ENCODE peak calls at places on chromosomes 5 and 9, in ten cellular contexts. One of them, this sample, is unnamed.

GRCh38 chr5:150155258-150156032 is at the start of gene PDGFRB:
- DNase-seq in IMR-90: peak; percentile 89
- DNase-seq in lower leg skin: peak; percentile 98
- DNase-seq in A549: no peak
- DNase-seq in HCT116: no peak
- DNase-seq in tibial nerve: peak; percentile 94
- DNase-seq in body of pancreas: peak; percentile 52
- DNase-seq in transverse colon: peak; percentile 82
- DNase-seq in Peyer's patch: peak; percentile 71
- DNase-seq in suprapubic skin: peak; percentile 95
- DNase-seq in this sample: peak; percentile 78

GRCh38 chr9:757246-757881 is 84.1 kb upstream of the DMRT1 start:
- DNase-seq in IMR-90: peak; percentile 67
- DNase-seq in lower leg skin: peak; percentile 81
- DNase-seq in A549: peak; percentile 60
- DNase-seq in HCT116: peak; percentile 24
- DNase-seq in tibial nerve: no peak
- DNase-seq in body of pancreas: peak; percentile 43
- DNase-seq in transverse colon: peak; percentile 23
- DNase-seq in Peyer's patch: no peak
- DNase-seq in suprapubic skin: no peak
- DNase-seq in this sample: peak; percentile 45

GRCh38 chr5:52987711-52988329 is 1.3 kb upstream of the ITGA2 start:
- DNase-seq in IMR-90: peak; percentile 68
- DNase-seq in lower leg skin: no peak
- DNase-seq in A549: peak; percentile 53
- DNase-seq in HCT116: peak; percentile 93
- DNase-seq in tibial nerve: no peak
- DNase-seq in body of pancreas: no peak
- DNase-seq in transverse colon: no peak
- DNase-seq in Peyer's patch: no peak
- DNase-seq in suprapubic skin: no peak
- DNase-seq in this sample: no peak

GRCh38 chr9:129221233-129221632 is 43.2 kb upstream of the IER5L start:
- DNase-seq in IMR-90: no peak
- DNase-seq in lower leg skin: no peak
- DNase-seq in A549: no peak
- DNase-seq in HCT116: no peak
- DNase-seq in tibial nerve: no peak
- DNase-seq in body of pancreas: peak; percentile 18
- DNase-seq in transverse colon: no peak
- DNase-seq in Peyer's patch: no peak
- DNase-seq in suprapubic skin: no peak
- DNase-seq in this sample: no peak

GRCh38 chr5:179262126-179262920 is 82.9 kb downstream of the ADAMTS2 start:
- DNase-seq in IMR-90: no peak
- DNase-seq in lower leg skin: peak; percentile 84
- DNase-seq in A549: no peak
- DNase-seq in HCT116: no peak
- DNase-seq in tibial nerve: no peak
- DNase-seq in body of pancreas: no peak
- DNase-seq in transverse colon: peak; percentile 4
- DNase-seq in Peyer's patch: no peak
- DNase-seq in suprapubic skin: no peak
- DNase-seq in this sample: no peak

GRCh38 chr5:163760498-163760897 is 255.1 kb downstream of the MAT2B start:
- DNase-seq in IMR-90: peak; percentile 99
- DNase-seq in lower leg skin: no peak
- DNase-seq in A549: no peak
- DNase-seq in HCT116: no peak
- DNase-seq in tibial nerve: no peak
- DNase-seq in body of pancreas: no peak
- DNase-seq in transverse colon: no peak
- DNase-seq in Peyer's patch: no peak
- DNase-seq in suprapubic skin: no peak
- DNase-seq in this sample: no peak

GRCh38 chr5:135034186-135034962 is at the start of gene PITX1:
- DNase-seq in IMR-90: peak; percentile 69
- DNase-seq in lower leg skin: no peak
- DNase-seq in A549: peak; percentile 70
- DNase-seq in HCT116: peak; percentile 33
- DNase-seq in tibial nerve: no peak
- DNase-seq in body of pancreas: peak; percentile 46
- DNase-seq in transverse colon: peak; percentile 65
- DNase-seq in Peyer's patch: no peak
- DNase-seq in suprapubic skin: no peak
- DNase-seq in this sample: peak; percentile 96

GRCh38 chr9:14766299-14766698 is 43.8 kb upstream of the CER1 start:
- DNase-seq in IMR-90: peak; percentile 3
- DNase-seq in lower leg skin: no peak
- DNase-seq in A549: no peak
- DNase-seq in HCT116: no peak
- DNase-seq in tibial nerve: no peak
- DNase-seq in body of pancreas: no peak
- DNase-seq in transverse colon: no peak
- DNase-seq in Peyer's patch: no peak
- DNase-seq in suprapubic skin: no peak
- DNase-seq in this sample: no peak

GRCh38 chr5:172954277-172954676 is 4.9 kb upstream of the RPL26L1 start:
- DNase-seq in IMR-90: no peak
- DNase-seq in lower leg skin: no peak
- DNase-seq in A549: no peak
- DNase-seq in HCT116: no peak
- DNase-seq in tibial nerve: no peak
- DNase-seq in body of pancreas: no peak
- DNase-seq in transverse colon: no peak
- DNase-seq in Peyer's patch: no peak
- DNase-seq in suprapubic skin: no peak
- DNase-seq in this sample: no peak

GRCh38 chr9:107637421-107638420 is 148.2 kb upstream of the KLF4 start:
- DNase-seq in IMR-90: peak; percentile 98
- DNase-seq in lower leg skin: peak; percentile 98
- DNase-seq in A549: peak; percentile 50
- DNase-seq in HCT116: no peak
- DNase-seq in tibial nerve: peak; percentile 96
- DNase-seq in body of pancreas: peak; percentile 77
- DNase-seq in transverse colon: peak; percentile 80
- DNase-seq in Peyer's patch: peak; percentile 43
- DNase-seq in suprapubic skin: peak; percentile 96
- DNase-seq in this sample: peak; percentile 84

GRCh38 chr9:100014846-100015245 is 84.0 kb downstream of the ERP44 start:
- DNase-seq in IMR-90: no peak
- DNase-seq in lower leg skin: no peak
- DNase-seq in A549: no peak
- DNase-seq in HCT116: no peak
- DNase-seq in tibial nerve: no peak
- DNase-seq in body of pancreas: no peak
- DNase-seq in transverse colon: no peak
- DNase-seq in Peyer's patch: no peak
- DNase-seq in suprapubic skin: no peak
- DNase-seq in this sample: no peak

GRCh38 chr5:111782171-111782570 is 25.2 kb upstream of the NREP start:
- DNase-seq in IMR-90: peak; percentile 25
- DNase-seq in lower leg skin: no peak
- DNase-seq in A549: no peak
- DNase-seq in HCT116: no peak
- DNase-seq in tibial nerve: no peak
- DNase-seq in body of pancreas: no peak
- DNase-seq in transverse colon: no peak
- DNase-seq in Peyer's patch: no peak
- DNase-seq in suprapubic skin: no peak
- DNase-seq in this sample: no peak

GRCh38 chr5:39428639-39429038 is 3.9 kb upstream of the DAB2 start:
- DNase-seq in IMR-90: no peak
- DNase-seq in lower leg skin: no peak
- DNase-seq in A549: no peak
- DNase-seq in HCT116: no peak
- DNase-seq in tibial nerve: no peak
- DNase-seq in body of pancreas: no peak
- DNase-seq in transverse colon: no peak
- DNase-seq in Peyer's patch: no peak
- DNase-seq in suprapubic skin: no peak
- DNase-seq in this sample: no peak

GRCh38 chr9:91954841-91955471 is 4.9 kb upstream of the ROR2 start:
- DNase-seq in IMR-90: peak; percentile 91
- DNase-seq in lower leg skin: no peak
- DNase-seq in A549: peak; percentile 69
- DNase-seq in HCT116: peak; percentile 54
- DNase-seq in tibial nerve: peak; percentile 30
- DNase-seq in body of pancreas: peak; percentile 68
- DNase-seq in transverse colon: peak; percentile 69
- DNase-seq in Peyer's patch: no peak
- DNase-seq in suprapubic skin: no peak
- DNase-seq in this sample: peak; percentile 90

GRCh38 chr5:120457839-120458507 is 6.1 kb upstream of the PRR16 start:
- DNase-seq in IMR-90: peak; percentile 29
- DNase-seq in lower leg skin: peak; percentile 94
- DNase-seq in A549: peak; percentile 63
- DNase-seq in HCT116: peak; percentile 59
- DNase-seq in tibial nerve: peak; percentile 61
- DNase-seq in body of pancreas: peak; percentile 94
- DNase-seq in transverse colon: peak; percentile 81
- DNase-seq in Peyer's patch: peak; percentile 69
- DNase-seq in suprapubic skin: peak; percentile 80
- DNase-seq in this sample: no peak

GRCh38 chr9:26955921-26956886 is at the start of gene IFT74:
- DNase-seq in IMR-90: peak; percentile 98
- DNase-seq in lower leg skin: peak; percentile 99
- DNase-seq in A549: peak; percentile 98
- DNase-seq in HCT116: peak; percentile 93
- DNase-seq in tibial nerve: peak; percentile 98
- DNase-seq in body of pancreas: peak; percentile 98
- DNase-seq in transverse colon: peak; percentile 98
- DNase-seq in Peyer's patch: peak; percentile 97
- DNase-seq in suprapubic skin: peak; percentile 99
- DNase-seq in this sample: peak; percentile 86

DNA sequence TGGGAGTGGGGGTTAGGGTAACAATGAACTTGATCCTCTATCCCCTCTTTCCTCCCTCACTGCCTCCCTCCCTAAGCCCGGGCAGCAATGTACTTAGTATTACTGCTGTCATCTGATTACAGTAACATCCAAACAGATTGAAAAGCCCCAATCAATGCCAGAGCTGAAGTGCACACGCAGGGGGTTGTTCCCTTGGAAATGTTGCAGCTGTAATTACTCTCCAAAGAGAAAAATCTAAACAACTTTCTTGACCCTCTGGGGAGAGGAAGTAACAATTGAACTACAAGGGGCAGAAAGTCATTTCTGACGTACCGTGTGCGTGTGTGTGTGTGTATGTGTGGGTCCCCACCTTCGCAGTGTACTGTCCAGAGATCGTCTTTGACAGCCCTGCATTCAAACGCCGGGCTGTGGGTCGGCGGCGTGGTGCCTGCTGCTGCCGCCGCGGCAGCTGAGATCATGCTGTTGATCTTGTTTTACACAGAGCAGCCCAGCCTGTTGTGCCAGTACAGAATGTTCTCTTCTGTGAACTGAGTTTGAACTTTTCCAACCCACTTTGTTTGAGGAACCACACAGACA is 66.0 kb upstream of the KLF9 start:
- DNase-seq in IMR-90: peak; percentile 90
- DNase-seq in lower leg skin: peak; percentile 97
- DNase-seq in A549: no peak
- DNase-seq in HCT116: no peak
- DNase-seq in tibial nerve: peak; percentile 86
- DNase-seq in body of pancreas: peak; percentile 95
- DNase-seq in transverse colon: peak; percentile 87
- DNase-seq in Peyer's patch: peak; percentile 34
- DNase-seq in suprapubic skin: peak; percentile 94
- DNase-seq in this sample: no peak
- TF ChIP-seq POLR2A in IMR-90: peak; percentile 50
- TF ChIP-seq POLR2A in lower leg skin: no peak
- TF ChIP-seq POLR2A in A549: no peak
- TF ChIP-seq POLR2A in HCT116: no peak
- TF ChIP-seq POLR2A in tibial nerve: peak; percentile 66
- TF ChIP-seq POLR2A in body of pancreas: peak; percentile 95
- TF ChIP-seq POLR2A in transverse colon: peak; percentile 92
- TF ChIP-seq POLR2A in Peyer's patch: peak; percentile 47
- TF ChIP-seq POLR2A in suprapubic skin: no peak
- TF ChIP-seq POLR2A in this sample: no peak

GRCh38 chr5:34929150-34929719 is at the start of gene DNAJC21:
- DNase-seq in IMR-90: peak; percentile 94
- DNase-seq in lower leg skin: peak; percentile 99
- DNase-seq in A549: peak; percentile 97
- DNase-seq in HCT116: peak; percentile 87
- DNase-seq in tibial nerve: peak; percentile 92
- DNase-seq in body of pancreas: peak; percentile 98
- DNase-seq in transverse colon: peak; percentile 98
- DNase-seq in Peyer's patch: peak; percentile 96
- DNase-seq in suprapubic skin: peak; percentile 98
- DNase-seq in this sample: peak; percentile 91
- TF ChIP-seq POLR2A in IMR-90: no peak
- TF ChIP-seq POLR2A in lower leg skin: no peak
- TF ChIP-seq POLR2A in A549: no peak
- TF ChIP-seq POLR2A in HCT116: no peak
- TF ChIP-seq POLR2A in tibial nerve: no peak
- TF ChIP-seq POLR2A in body of pancreas: no peak
- TF ChIP-seq POLR2A in transverse colon: no peak
- TF ChIP-seq POLR2A in Peyer's patch: no peak
- TF ChIP-seq POLR2A in suprapubic skin: no peak
- TF ChIP-seq POLR2A in this sample: peak; percentile 16

DNA sequence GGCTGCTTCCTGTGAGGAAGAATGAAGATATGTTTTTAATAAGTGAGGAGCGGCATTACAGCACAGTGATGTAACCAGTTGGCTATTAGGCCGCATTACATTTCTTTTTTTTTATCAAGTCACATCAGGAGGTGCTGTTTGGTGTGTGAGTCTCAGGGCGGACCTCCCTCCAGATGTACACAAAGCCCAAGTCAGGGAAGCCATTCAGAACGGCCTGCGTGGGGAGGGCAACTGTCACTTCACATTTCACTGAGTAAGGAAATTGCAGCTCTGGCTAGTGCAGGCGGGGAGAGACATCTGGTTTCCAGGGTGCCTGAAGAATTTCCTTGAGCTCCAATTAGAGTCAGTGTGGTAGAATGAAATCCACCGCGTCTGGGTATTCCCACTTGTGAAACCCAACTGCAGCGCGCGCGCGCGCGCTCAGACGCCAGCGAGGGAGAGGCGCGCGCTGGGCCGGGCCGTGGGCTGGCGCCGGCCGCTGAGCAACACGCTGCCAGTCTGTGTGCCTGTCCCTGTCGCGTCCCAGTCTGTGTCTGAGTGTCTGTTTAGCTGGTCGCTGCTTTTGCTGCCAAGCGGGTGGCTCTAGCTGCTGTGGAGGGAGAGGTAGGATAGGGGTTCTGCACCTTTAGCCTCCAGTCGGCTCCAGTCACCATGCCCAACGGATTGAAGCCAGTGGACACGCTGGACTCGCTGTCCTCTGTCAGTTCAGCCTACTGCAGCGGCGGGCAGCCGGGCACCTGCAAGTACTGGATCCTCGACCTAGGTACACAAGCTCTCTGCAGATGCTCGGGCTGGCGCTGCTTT is 140.8 kb upstream of the OTULINL start:
- DNase-seq in IMR-90: peak; percentile 97
- DNase-seq in lower leg skin: peak; percentile 89
- DNase-seq in A549: no peak
- DNase-seq in HCT116: no peak
- DNase-seq in tibial nerve: peak; percentile 68
- DNase-seq in body of pancreas: peak; percentile 64
- DNase-seq in transverse colon: peak; percentile 32
- DNase-seq in Peyer's patch: no peak
- DNase-seq in suprapubic skin: no peak
- DNase-seq in this sample: no peak
- TF ChIP-seq POLR2A in IMR-90: peak; percentile 19
- TF ChIP-seq POLR2A in lower leg skin: no peak
- TF ChIP-seq POLR2A in A549: no peak
- TF ChIP-seq POLR2A in HCT116: no peak
- TF ChIP-seq POLR2A in tibial nerve: peak; percentile 72
- TF ChIP-seq POLR2A in body of pancreas: peak; percentile 18
- TF ChIP-seq POLR2A in transverse colon: peak; percentile 11
- TF ChIP-seq POLR2A in Peyer's patch: no peak
- TF ChIP-seq POLR2A in suprapubic skin: no peak
- TF ChIP-seq POLR2A in this sample: peak; percentile 3

GRCh38 chr5:61330879-61331406 is 1.1 kb upstream of the ZSWIM6 start:
- DNase-seq in IMR-90: peak; percentile 78
- DNase-seq in lower leg skin: peak; percentile 93
- DNase-seq in A549: peak; percentile 82
- DNase-seq in HCT116: no peak
- DNase-seq in tibial nerve: no peak
- DNase-seq in body of pancreas: peak; percentile 91
- DNase-seq in transverse colon: peak; percentile 85
- DNase-seq in Peyer's patch: peak; percentile 66
- DNase-seq in suprapubic skin: peak; percentile 80
- DNase-seq in this sample: peak; percentile 54
- TF ChIP-seq POLR2A in IMR-90: peak; percentile 18
- TF ChIP-seq POLR2A in lower leg skin: no peak
- TF ChIP-seq POLR2A in A549: no peak
- TF ChIP-seq POLR2A in HCT116: no peak
- TF ChIP-seq POLR2A in tibial nerve: no peak
- TF ChIP-seq POLR2A in body of pancreas: no peak
- TF ChIP-seq POLR2A in transverse colon: peak; percentile 40
- TF ChIP-seq POLR2A in Peyer's patch: peak; percentile 82
- TF ChIP-seq POLR2A in suprapubic skin: no peak
- TF ChIP-seq POLR2A in this sample: peak; percentile 7